ENCODE peak calls at places on chromosomes 7 and 10, in six cellular contexts. L is uterus, X is IMR-90, B is ovary, A is heart left ventricle, C is heart right ventricle. K is an unnamed sample.

GRCh38 chr10:123908379-123908778 is 16.8 kb upstream of the CPXM2 start:
- DNase-seq in L (no peak), X (no peak), B (no peak), A (no peak), C (no peak), K (no peak)

GRCh38 chr7:115516341-115516740 is 514.2 kb downstream of the TFEC start:
- DNase-seq in L (no peak), X (no peak), B (no peak), A (no peak), C (no peak), K (no peak)

GRCh38 chr10:11837372-11838161 is 14.4 kb downstream of the PROSER2 start:
- DNase-seq in L (no peak), X (no peak), B (no peak), A (no peak), C (no peak), K (no peak)

GRCh38 chr10:79405995-79406515 is 39.4 kb downstream of the ZCCHC24 start:
- DNase-seq in L (no peak), X (no peak), B (no peak), A (no peak), C (peak), K (no peak)

GRCh38 chr7:112132123-112132694 is 74.0 kb downstream of the DOCK4 start:
- DNase-seq in L (no peak), X (no peak), B (no peak), A (no peak), C (no peak), K (no peak)

GRCh38 chr10:48518926-48519730 is 85.7 kb downstream of the ARHGAP22 start:
- DNase-seq in L (no peak), X (no peak), B (no peak), A (no peak), C (no peak), K (no peak)

GRCh38 chr7:45084336-45084735 is 4.4 kb downstream of the NACAD start:
- DNase-seq in L (no peak), X (no peak), B (no peak), A (no peak), C (no peak), K (no peak)

GRCh38 chr10:33122014-33122788 is 164.2 kb upstream of the ITGB1 start:
- DNase-seq in L (no peak), X (peak), B (no peak), A (no peak), C (no peak), K (no peak)

GRCh38 chr10:114749014-114749413 is 72.6 kb upstream of the FHIP2A start:
- DNase-seq in L (peak), X (no peak), B (no peak), A (no peak), C (no peak), K (no peak)

GRCh38 chr7:16916733-16917132 is 35.0 kb upstream of the AGR3 start:
- DNase-seq in L (no peak), X (no peak), B (no peak), A (no peak), C (no peak), K (no peak)

GRCh38 chr7:41232086-41232485 is 470.8 kb downstream of the INHBA start:
- DNase-seq in L (no peak), X (peak), B (no peak), A (no peak), C (no peak), K (no peak)

GRCh38 chr7:12257582-12257981 is 46.5 kb downstream of the TMEM106B start:
- DNase-seq in L (no peak), X (peak), B (no peak), A (no peak), C (no peak), K (no peak)

GRCh38 chr7:36308031-36308430 is 81.6 kb upstream of the ANLN start:
- DNase-seq in L (no peak), X (no peak), B (no peak), A (no peak), C (no peak), K (no peak)

GRCh38 chr7:2059964-2060700 is 172.6 kb downstream of the MAD1L1 start:
- DNase-seq in L (no peak), X (no peak), B (no peak), A (no peak), C (no peak), K (no peak)

GRCh38 chr10:117823980-117824379 is 222.8 kb downstream of the RAB11FIP2 start:
- DNase-seq in L (no peak), X (no peak), B (no peak), A (no peak), C (no peak), K (no peak)
- TF ChIP-seq CTCF in L (no peak), X (no peak), B (no peak), A (no peak), C (no peak), K (no peak)

GRCh38 chr7:93646538-93646937 is 72.0 kb upstream of the CALCR start:
- DNase-seq in L (no peak), X (no peak), B (no peak), A (no peak), C (no peak), K (no peak)
- H3K4me3 ChIP-seq in L (no peak), X (no peak), B (no peak), A (no peak), C (no peak), K (no peak)

GRCh38 chr7:28700084-28700483 is 258.0 kb downstream of the TRIL start:
- DNase-seq in L (no peak), X (no peak), B (no peak), A (no peak), C (no peak), K (no peak)
- H3K27ac ChIP-seq in L (no peak), X (no peak), B (no peak), A (no peak), C (peak), K (no peak)

GRCh38 chr7:40148671-40149070 is 13.9 kb downstream of the SUGCT start:
- DNase-seq in L (no peak), X (no peak), B (no peak), A (no peak), C (no peak), K (no peak)

GRCh38 chr7:40151504-40151903 is 16.7 kb downstream of the SUGCT start:
- DNase-seq in L (no peak), X (no peak), B (no peak), A (no peak), C (no peak), K (no peak)

GRCh38 chr7:40147371-40148246 is 12.8 kb downstream of the SUGCT start:
- DNase-seq in L (no peak), X (no peak), B (no peak), A (no peak), C (no peak), K (no peak)
- TF ChIP-seq CTCF in L (no peak), X (no peak), B (no peak), A (no peak), C (no peak), K (no peak)